ENCODE peak calls at places on chromosome 5, in seven cellular contexts. One of them, this sample, is unnamed.

GRCh38 chr5:175718401-175719108 is 60.7 kb downstream of the HRH2 start:
- DNase-seq in NCI-H2029 treated with DMSO at 0.1 percent for 48 hours: peak
- DNase-seq in activated T-cell treated with anti-CD3 and anti-CD28 coated beads, Interleukin-2, amount 50 U/mL, for 24 hours: peak
- DNase-seq in fibroblast of the aortic adventitia: peak
- DNase-seq in cardiac septum: peak
- DNase-seq in NCI-H1092: no peak
- DNase-seq in T-helper 2 cell: peak
- DNase-seq in this sample: peak

GRCh38 chr5:124644582-124644981 is 101.9 kb downstream of the ZNF608 start:
- DNase-seq in NCI-H2029 treated with DMSO at 0.1 percent for 48 hours: no peak
- DNase-seq in activated T-cell treated with anti-CD3 and anti-CD28 coated beads, Interleukin-2, amount 50 U/mL, for 24 hours: no peak
- DNase-seq in fibroblast of the aortic adventitia: no peak
- DNase-seq in cardiac septum: no peak
- DNase-seq in NCI-H1092: no peak
- DNase-seq in T-helper 2 cell: no peak
- DNase-seq in this sample: no peak

GRCh38 chr5:92581690-92582089 is 999.3 kb downstream of the NR2F1-AS1 start:
- DNase-seq in NCI-H2029 treated with DMSO at 0.1 percent for 48 hours: no peak
- DNase-seq in activated T-cell treated with anti-CD3 and anti-CD28 coated beads, Interleukin-2, amount 50 U/mL, for 24 hours: no peak
- DNase-seq in fibroblast of the aortic adventitia: no peak
- DNase-seq in cardiac septum: no peak
- DNase-seq in NCI-H1092: no peak
- DNase-seq in T-helper 2 cell: no peak
- DNase-seq in this sample: no peak

GRCh38 chr5:113950186-113950585 is 411.7 kb upstream of the KCNN2 start:
- DNase-seq in NCI-H2029 treated with DMSO at 0.1 percent for 48 hours: no peak
- DNase-seq in activated T-cell treated with anti-CD3 and anti-CD28 coated beads, Interleukin-2, amount 50 U/mL, for 24 hours: no peak
- DNase-seq in fibroblast of the aortic adventitia: no peak
- DNase-seq in cardiac septum: no peak
- DNase-seq in NCI-H1092: no peak
- DNase-seq in T-helper 2 cell: no peak
- DNase-seq in this sample: no peak

GRCh38 chr5:73272351-73272750 is 99.4 kb downstream of the TMEM174 start:
- DNase-seq in NCI-H2029 treated with DMSO at 0.1 percent for 48 hours: no peak
- DNase-seq in activated T-cell treated with anti-CD3 and anti-CD28 coated beads, Interleukin-2, amount 50 U/mL, for 24 hours: no peak
- DNase-seq in fibroblast of the aortic adventitia: no peak
- DNase-seq in cardiac septum: no peak
- DNase-seq in NCI-H1092: no peak
- DNase-seq in T-helper 2 cell: no peak
- DNase-seq in this sample: no peak

GRCh38 chr5:97839338-97840081 is 656.5 kb upstream of the RIOK2 start:
- DNase-seq in NCI-H2029 treated with DMSO at 0.1 percent for 48 hours: no peak
- DNase-seq in activated T-cell treated with anti-CD3 and anti-CD28 coated beads, Interleukin-2, amount 50 U/mL, for 24 hours: no peak
- DNase-seq in fibroblast of the aortic adventitia: peak
- DNase-seq in cardiac septum: no peak
- DNase-seq in NCI-H1092: no peak
- DNase-seq in T-helper 2 cell: no peak
- DNase-seq in this sample: peak

GRCh38 chr5:117475925-117476324 is 901.3 kb upstream of the SEMA6A start:
- DNase-seq in NCI-H2029 treated with DMSO at 0.1 percent for 48 hours: no peak
- DNase-seq in activated T-cell treated with anti-CD3 and anti-CD28 coated beads, Interleukin-2, amount 50 U/mL, for 24 hours: no peak
- DNase-seq in fibroblast of the aortic adventitia: no peak
- DNase-seq in cardiac septum: no peak
- DNase-seq in NCI-H1092: no peak
- DNase-seq in T-helper 2 cell: no peak
- DNase-seq in this sample: no peak

GRCh38 chr5:136388474-136388873 is 23.1 kb upstream of the TRPC7 start:
- DNase-seq in NCI-H2029 treated with DMSO at 0.1 percent for 48 hours: no peak
- DNase-seq in activated T-cell treated with anti-CD3 and anti-CD28 coated beads, Interleukin-2, amount 50 U/mL, for 24 hours: no peak
- DNase-seq in fibroblast of the aortic adventitia: no peak
- DNase-seq in cardiac septum: no peak
- DNase-seq in NCI-H1092: no peak
- DNase-seq in T-helper 2 cell: no peak
- DNase-seq in this sample: no peak

GRCh38 chr5:153601377-153601776 is 110.9 kb downstream of the GRIA1 start:
- DNase-seq in NCI-H2029 treated with DMSO at 0.1 percent for 48 hours: no peak
- DNase-seq in activated T-cell treated with anti-CD3 and anti-CD28 coated beads, Interleukin-2, amount 50 U/mL, for 24 hours: no peak
- DNase-seq in fibroblast of the aortic adventitia: no peak
- DNase-seq in cardiac septum: no peak
- DNase-seq in NCI-H1092: no peak
- DNase-seq in T-helper 2 cell: no peak
- DNase-seq in this sample: no peak

GRCh38 chr5:136802382-136802781 is 437.0 kb upstream of the TRPC7 start:
- DNase-seq in NCI-H2029 treated with DMSO at 0.1 percent for 48 hours: no peak
- DNase-seq in activated T-cell treated with anti-CD3 and anti-CD28 coated beads, Interleukin-2, amount 50 U/mL, for 24 hours: no peak
- DNase-seq in fibroblast of the aortic adventitia: peak
- DNase-seq in cardiac septum: no peak
- DNase-seq in NCI-H1092: peak
- DNase-seq in T-helper 2 cell: no peak
- DNase-seq in this sample: peak

This sample was measured in cardiac fibroblast.